ENCODE peak calls at places on chromosome 5, in four cellular contexts. X, R, J and A are unnamed samples.

GRCh38 chr5:94025788-94026473 is 284.5 kb upstream of the POU5F2 start:
- DNase-seq in X (no peak), R (no peak), J (peak; percentile 29), A (peak; percentile 47)

GRCh38 chr5:60844429-60844890 is 391 bp upstream of the ELOVL7 start:
- DNase-seq in X (no peak), R (peak; percentile 16), J (peak; percentile 71), A (no peak)

GRCh38 chr5:424259-425110 is 18.5 kb upstream of the EXOC3 start:
- DNase-seq in X (peak; percentile 47), R (no peak), J (no peak), A (no peak)

GRCh38 chr5:52150501-52150900 is 637.2 kb upstream of the ITGA1 start:
- DNase-seq in X (no peak), R (no peak), J (peak; percentile 28), A (peak; percentile 5)

GRCh38 chr5:132506094-132506692 is 15.6 kb upstream of the IRF1 start:
- DNase-seq in X (peak; percentile 62), R (peak; percentile 35), J (peak; percentile 60), A (peak; percentile 68)

GRCh38 chr5:44022622-44023021 is 366.6 kb downstream of the FGF10 start:
- DNase-seq in X (no peak), R (no peak), J (no peak), A (no peak)

GRCh38 chr5:44691811-44692210 is 116.9 kb upstream of the MRPS30 start:
- DNase-seq in X (no peak), R (peak; percentile 71), J (peak; percentile 57), A (no peak)

GRCh38 chr5:133383580-133383939 is 228.8 kb downstream of the FSTL4 start:
- DNase-seq in X (no peak), R (no peak), J (peak; percentile 52), A (no peak)

GRCh38 chr5:136038635-136039034 is 9.8 kb downstream of the TGFBI start:
- DNase-seq in X (no peak), R (no peak), J (no peak), A (no peak)

GRCh38 chr5:62627121-62627520 is 48.5 kb downstream of the LRRC70 start:
- DNase-seq in X (no peak), R (no peak), J (peak; percentile 29), A (no peak)

GRCh38 chr5:135210286-135211055 is 176.4 kb upstream of the PITX1 start:
- DNase-seq in X (no peak), R (no peak), J (no peak), A (no peak)

GRCh38 chr5:150178262-150178661 is 11.6 kb upstream of the SLC6A7 start:
- DNase-seq in X (no peak), R (no peak), J (no peak), A (no peak)

GRCh38 chr5:618450-618849 is 6.3 kb downstream of the CEP72 start:
- DNase-seq in X (no peak), R (no peak), J (no peak), A (no peak)

GRCh38 chr5:89445106-89445745 is 562.2 kb upstream of the MEF2C start:
- DNase-seq in X (no peak), R (no peak), J (no peak), A (no peak)

GRCh38 chr5:41508186-41508585 is 2.2 kb downstream of the PLCXD3 start:
- DNase-seq in X (no peak), R (no peak), J (no peak), A (no peak)

GRCh38 chr5:81019748-81020147 is 59.6 kb downstream of the RASGRF2 start:
- DNase-seq in X (no peak), R (no peak), J (no peak), A (no peak)

GRCh38 chr5:61168951-61169350 is 6.7 kb upstream of the SMIM15 start:
- DNase-seq in X (no peak), R (no peak), J (no peak), A (no peak)

GRCh38 chr5:63125862-63126261 is 547.2 kb downstream of the LRRC70 start:
- DNase-seq in X (peak; percentile 8), R (no peak), J (peak; percentile 62), A (peak; percentile 42)

GRCh38 chr5:61519728-61520277 is 187.7 kb downstream of the ZSWIM6 start:
- DNase-seq in X (no peak), R (no peak), J (no peak), A (no peak)

GRCh38 chr5:174402224-174402812 is 322.1 kb upstream of the MSX2 start:
- DNase-seq in X (no peak), R (no peak), J (peak; percentile 28), A (peak; percentile 28)

GRCh38 chr5:55063220-55063863 is 39.1 kb upstream of the GZMA start:
- DNase-seq in X (no peak), R (no peak), J (no peak), A (no peak)

GRCh38 chr5:505946-506555 is 18.2 kb downstream of the SLC9A3 start:
- DNase-seq in X (no peak), R (no peak), J (no peak), A (peak; percentile 50)

GRCh38 chr5:124544366-124545055 is 201.9 kb downstream of the ZNF608 start:
- DNase-seq in X (peak; percentile 42), R (peak; percentile 4), J (no peak), A (peak; percentile 37)

GRCh38 chr5:175853573-175854230 is 17.7 kb upstream of the CPLX2 start:
- DNase-seq in X (no peak), R (no peak), J (no peak), A (peak; percentile 21)

GRCh38 chr5:159049844-159050318 is 49.8 kb downstream of the EBF1 start:
- DNase-seq in X (peak; percentile 51), R (no peak), J (peak; percentile 51), A (peak; percentile 38)

GRCh38 chr5:1536298-1537165 is 12.8 kb upstream of the LPCAT1 start:
- DNase-seq in X (peak; percentile 58), R (no peak), J (no peak), A (no peak)

GRCh38 chr5:61322738-61323429 is 9.2 kb upstream of the ZSWIM6 start:
- DNase-seq in X (no peak), R (no peak), J (peak; percentile 5), A (peak; percentile 50)

GRCh38 chr5:66796306-66797292 is 200.4 kb downstream of the MAST4 start:
- DNase-seq in X (no peak), R (no peak), J (peak; percentile 27), A (no peak)

GRCh38 chr5:98334946-98335345 is 438.5 kb upstream of the RGMB start:
- DNase-seq in X (no peak), R (no peak), J (no peak), A (no peak)

GRCh38 chr5:132981288-132981687 is 17.9 kb upstream of the AFF4 start:
- DNase-seq in X (no peak), R (no peak), J (no peak), A (no peak)

GRCh38 chr5:111641533-111642230 is 115.3 kb downstream of the NREP start:
- DNase-seq in X (no peak), R (no peak), J (no peak), A (peak; percentile 15)

GRCh38 chr5:36494756-36495637 is 111.4 kb upstream of the SLC1A3 start:
- DNase-seq in X (no peak), R (no peak), J (no peak), A (peak; percentile 13)

GRCh38 chr5:612498-613424 is 621 bp downstream of the CEP72 start:
- DNase-seq in X (peak; percentile 35), R (peak; percentile 16), J (peak; percentile 60), A (no peak)

GRCh38 chr5:143177263-143177994 is 226.1 kb downstream of the NR3C1 start:
- DNase-seq in X (no peak), R (no peak), J (no peak), A (peak; percentile 38)

GRCh38 chr5:10153394-10153793 is 96.3 kb downstream of the ATPSCKMT start:
- DNase-seq in X (no peak), R (no peak), J (no peak), A (no peak)

GRCh38 chr5:84779206-84779605 is 394.5 kb upstream of the EDIL3 start:
- DNase-seq in X (no peak), R (no peak), J (no peak), A (no peak)

DNA sequence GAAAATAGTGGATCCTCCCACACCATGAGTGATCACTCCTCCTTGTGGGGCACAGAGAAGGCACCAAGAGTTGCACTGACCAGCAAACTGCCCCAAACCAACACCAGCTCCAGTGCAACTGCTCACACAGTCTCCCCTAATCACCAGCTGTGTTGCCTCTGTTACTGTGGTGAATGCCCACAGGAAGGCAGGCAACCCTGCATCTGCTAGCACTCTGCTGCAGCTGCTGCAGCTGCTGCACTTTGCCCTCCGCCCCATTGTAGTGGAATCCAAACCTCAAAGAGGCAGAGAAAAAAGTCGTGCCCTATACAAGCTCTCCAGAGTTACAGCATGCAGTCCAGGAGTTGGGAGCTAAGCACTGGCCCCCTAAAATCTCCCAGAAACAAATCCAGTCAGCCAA is 339.6 kb downstream of the TRIM36 start:
- DNase-seq in X (no peak), R (no peak), J (peak; percentile 4), A (no peak)
- TF ChIP-seq EZH2phosphoT487 in X (no peak), R (no peak), J (no peak), A (no peak)

GRCh38 chr5:139138109-139138508 is 60.1 kb downstream of the SIL1 start:
- DNase-seq in X (no peak), R (no peak), J (no peak), A (no peak)

GRCh38 chr5:139141841-139142240 is 56.3 kb downstream of the SIL1 start:
- DNase-seq in X (no peak), R (peak; percentile 1), J (no peak), A (peak; percentile 32)

GRCh38 chr5:139140631-139141071 is 57.5 kb downstream of the SIL1 start:
- DNase-seq in X (no peak), R (no peak), J (no peak), A (no peak)

GRCh38 chr5:139138790-139139189 is 59.4 kb downstream of the SIL1 start:
- DNase-seq in X (no peak), R (peak; percentile 45), J (peak; percentile 23), A (no peak)

GRCh38 chr5:139141410-139141809 is 56.8 kb downstream of the SIL1 start:
- DNase-seq in X (no peak), R (no peak), J (no peak), A (no peak)
- H3K4me3 ChIP-seq in X (no peak overlapping the region), R (no peak overlapping the region), J (no peak overlapping the region), A (no peak overlapping the region)

DNA sequence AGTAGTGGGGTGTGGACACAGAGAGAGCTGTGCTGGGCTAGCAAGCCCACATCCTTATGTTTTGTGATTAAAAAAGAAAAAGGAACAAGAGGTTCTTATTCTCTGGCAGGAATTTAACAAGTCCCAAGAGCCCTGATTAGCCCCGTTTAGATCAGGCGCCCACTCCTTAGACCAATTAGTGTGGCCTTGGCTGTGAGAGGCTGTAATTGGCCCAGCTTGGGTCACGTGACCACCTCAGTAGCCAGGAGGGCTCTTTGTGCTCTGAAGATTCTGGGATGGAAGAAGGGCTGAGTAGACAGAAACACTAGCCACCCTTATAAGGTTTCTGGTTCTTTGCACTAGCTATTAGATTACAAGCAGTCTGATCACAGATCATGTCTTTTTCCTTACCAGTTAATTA is 31.1 kb downstream of the GCNT4 start:
- DNase-seq in X (no peak), R (no peak), J (no peak), A (no peak)
- TF ChIP-seq EZH2phosphoT487 in X (no peak), R (no peak), J (no peak), A (no peak)

GRCh38 chr5:65329266-65329665 is 152.5 kb downstream of the ADAMTS6 start:
- DNase-seq in X (no peak), R (no peak), J (peak; percentile 40), A (no peak)
- H3K4me3 ChIP-seq in X (no peak overlapping the region), R (no peak overlapping the region), J (no peak overlapping the region), A (no peak overlapping the region)